ENCODE peak calls at places on chromosome 12, in six cellular contexts. G, S, Q, R, F and P are unnamed samples.
A peak's percentile ranks its signal among the peaks of the same experiment; 100 is the strongest.

GRCh38 chr12:117085318-117085947 is 13.8 kb downstream of the TESC start:
- DNase-seq in Q (no peak), F (no peak), R (no peak), S (no peak), G (no peak), P (no peak)

GRCh38 chr12:46384451-46385301 is 12.1 kb upstream of the SLC38A2 start:
- DNase-seq in Q (no peak), S (no peak), F (no peak), R (no peak), G (no peak), P (no peak)

GRCh38 chr12:68844788-68845695 is 37.1 kb downstream of the MDM2 start:
- DNase-seq in S (no peak), F (no peak), R (no peak), Q (no peak), G (no peak), P (no peak)

GRCh38 chr12:99983721-99984258 is 946 bp downstream of the ANKS1B start:
- DNase-seq in Q (no peak), S (no peak), R (no peak), F (no peak), G (no peak), P (no peak)

GRCh38 chr12:43893670-43894069 is 57.8 kb downstream of the TMEM117 start:
- DNase-seq in G (no peak), F (peak; percentile 63), R (peak; percentile 4), S (no peak), Q (no peak), P (no peak)

GRCh38 chr12:124727244-124727673 is 136.4 kb downstream of the SCARB1 start:
- DNase-seq in R (no peak), Q (no peak), G (no peak), F (no peak), S (no peak), P (no peak)

GRCh38 chr12:15726029-15726756 is 63.0 kb downstream of the EPS8 start:
- DNase-seq in S (no peak), Q (no peak), F (no peak), R (no peak), G (no peak), P (no peak)

GRCh38 chr12:46343122-46343852 is 29.3 kb downstream of the SLC38A2 start:
- DNase-seq in F (no peak), Q (no peak), R (no peak), S (no peak), G (no peak), P (no peak)

GRCh38 chr12:80040075-80040738 is 59.1 kb upstream of the OTOGL start:
- DNase-seq in R (no peak), Q (no peak), S (no peak), F (peak; percentile 72), G (no peak), P (no peak)

GRCh38 chr12:113479578-113480335 is 8.1 kb upstream of the LHX5 start:
- DNase-seq in F (peak; percentile 41), G (no peak), Q (peak; percentile 57), S (peak; percentile 48), R (no peak), P (no peak)

GRCh38 chr12:32399373-32400113 is at the start of gene FGD4:
- DNase-seq in G (peak; percentile 88), R (no peak), F (peak; percentile 83), Q (peak; percentile 67), S (peak; percentile 65), P (peak; percentile 75)

GRCh38 chr12:57191410-57191809 is 25.2 kb upstream of the NXPH4 start:
- DNase-seq in F (no peak), Q (no peak), R (no peak), S (no peak), G (no peak), P (no peak)

GRCh38 chr12:89060133-89060532 is 292.2 kb downstream of the DUSP6 start:
- DNase-seq in Q (no peak), S (no peak), F (peak; percentile 54), G (no peak), R (no peak), P (no peak)

GRCh38 chr12:81395431-81395830 is 317.6 kb downstream of the ACSS3 start:
- DNase-seq in Q (no peak), F (no peak), R (no peak), G (no peak), S (no peak), P (no peak)

GRCh38 chr12:27367078-27367477 is 34.4 kb downstream of the BMAL2 start:
- DNase-seq in G (no peak), Q (no peak), R (no peak), S (no peak), F (no peak), P (no peak)

GRCh38 chr12:13487326-13487725 is 290.8 kb downstream of the EMP1 start:
- DNase-seq in R (no peak), S (no peak), Q (no peak), G (no peak), F (no peak), P (no peak)

GRCh38 chr12:130816055-130816454 is 23.0 kb downstream of the STX2 start:
- DNase-seq in S (no peak), F (no peak), G (no peak), R (no peak), Q (no peak), P (peak; percentile 59)

GRCh38 chr12:11785722-11786121 is 136.2 kb downstream of the ETV6 start:
- DNase-seq in G (no peak), F (no peak), Q (no peak), R (no peak), S (no peak), P (no peak)

GRCh38 chr12:76964784-76965571 is 86.2 kb upstream of the CSRP2 start:
- DNase-seq in Q (no peak), G (no peak), F (no peak), R (no peak), S (no peak), P (no peak)

GRCh38 chr12:70106347-70106746 is 136.9 kb upstream of the CNOT2 start:
- DNase-seq in G (no peak), Q (no peak), F (no peak), S (no peak), R (no peak), P (no peak)

GRCh38 chr12:130053641-130054040 is 108.6 kb upstream of the FZD10 start:
- DNase-seq in S (no peak), R (no peak), G (peak; percentile 19), F (no peak), Q (no peak), P (no peak)

GRCh38 chr12:58640314-58640713 is 280.0 kb downstream of the LRIG3 start:
- DNase-seq in Q (no peak), S (no peak), G (no peak), R (no peak), F (no peak), P (no peak)

GRCh38 chr12:57864811-57865751 is 18.6 kb upstream of the CTDSP2 start:
- DNase-seq in Q (peak; percentile 49), G (peak; percentile 89), S (peak; percentile 74), R (no peak), F (peak; percentile 83), P (peak; percentile 88)

GRCh38 chr12:122835693-122836026 is 403 bp downstream of the HIP1R start:
- DNase-seq in S (no peak), R (no peak), F (no peak), G (peak; percentile 46), Q (peak; percentile 15), P (no peak)

GRCh38 chr12:68766646-68767045 is 20.7 kb downstream of the SLC35E3 start:
- DNase-seq in F (no peak), G (no peak), Q (no peak), R (no peak), S (no peak), P (no peak)

GRCh38 chr12:132289356-132290202 is 39.8 kb downstream of the GALNT9 start:
- DNase-seq in S (no peak), F (no peak), R (no peak), Q (no peak), G (no peak), P (no peak)

GRCh38 chr12:120093592-120094355 is 22.8 kb downstream of the RAB35 start:
- DNase-seq in F (no peak), R (no peak), G (no peak), S (no peak), Q (no peak), P (no peak)

GRCh38 chr12:105951732-105952131 is 187.0 kb downstream of the NUAK1 start:
- DNase-seq in S (no peak), R (no peak), F (no peak), G (no peak), Q (no peak), P (no peak)

GRCh38 chr12:38056701-38057689 is 259.6 kb upstream of the ALG10B start:
- DNase-seq in Q (no peak), G (peak; percentile 47), F (no peak), R (no peak), S (no peak), P (no peak)

GRCh38 chr12:30286345-30286926 is 409.2 kb downstream of the IPO8 start:
- DNase-seq in G (peak; percentile 13), F (peak; percentile 58), R (peak; percentile 1), Q (no peak), S (no peak), P (no peak)

GRCh38 chr12:2095878-2096277 is 43.1 kb downstream of the CACNA1C start:
- DNase-seq in F (no peak), Q (no peak), S (no peak), G (no peak), R (no peak), P (no peak)

GRCh38 chr12:122842505-122843405 is 7.5 kb downstream of the HIP1R start:
- DNase-seq in Q (no peak), R (no peak), G (no peak), S (no peak), F (no peak), P (no peak)

GRCh38 chr12:66051361-66051760 is 79.2 kb downstream of the LLPH start:
- DNase-seq in S (no peak), F (no peak), G (no peak), Q (no peak), R (no peak), P (no peak)

GRCh38 chr12:64877363-64878004 is 53.0 kb downstream of the TBC1D30 start:
- DNase-seq in S (peak; percentile 33), F (no peak), R (no peak), G (no peak), Q (no peak), P (no peak)

GRCh38 chr12:105907982-105908381 is 230.8 kb downstream of the NUAK1 start:
- DNase-seq in S (no peak), R (no peak), F (no peak), Q (no peak), G (no peak), P (no peak)

GRCh38 chr12:118560733-118561132 is 184.4 kb downstream of the SUDS3 start:
- DNase-seq in Q (no peak), F (no peak), R (no peak), G (no peak), S (no peak), P (no peak)